ENCODE peak calls at places on chromosomes 7 and 10, in eight cellular contexts. Z is prostate gland, C is A549, L is thoracic aorta, K is cardiac muscle cell, H is HCT116, X is mammary epithelial cell, N is transverse colon. T is an unnamed sample.

GRCh38 chr7:102030696-102031095 is 213.3 kb downstream of the CUX1 start:
- DNase-seq in H (no peak), K (no peak), X (no peak), Z (no peak), L (no peak), N (no peak), C (no peak), T (no peak)

GRCh38 chr7:89837515-89837914 is 316.8 kb upstream of the STEAP1 start:
- DNase-seq in C (no peak), L (no peak), H (no peak), Z (no peak), K (peak; percentile 12), N (no peak), X (peak; percentile 5), T (no peak)

GRCh38 chr10:115921795-115922194 is 351.2 kb downstream of the GFRA1 start:
- DNase-seq in Z (no peak), L (no peak), K (peak; percentile 14), N (no peak), H (no peak), C (no peak), X (peak; percentile 79), T (no peak)

GRCh38 chr7:13904689-13905088 is 84.8 kb downstream of the ETV1 start:
- DNase-seq in C (no peak), Z (no peak), N (no peak), K (peak; percentile 82), H (no peak), X (no peak), L (no peak), T (no peak)

GRCh38 chr7:31071316-31071715 is 19.2 kb downstream of the ADCYAP1R1 start:
- DNase-seq in K (no peak), X (no peak), C (no peak), Z (no peak), L (no peak), H (no peak), N (no peak), T (no peak)

GRCh38 chr7:44694766-44695165 is 53.9 kb upstream of the ZMIZ2 start:
- DNase-seq in X (no peak), L (no peak), H (no peak), N (no peak), C (no peak), Z (no peak), K (no peak), T (no peak)

GRCh38 chr7:104627516-104627915 is 299.1 kb downstream of the LHFPL3 start:
- DNase-seq in C (no peak), Z (no peak), H (no peak), X (peak; percentile 12), N (no peak), K (peak; percentile 35), L (no peak), T (no peak)

GRCh38 chr7:142592231-142592630 is 157.0 kb upstream of the PRSS1 start:
- DNase-seq in X (no peak), L (no peak), N (no peak), K (no peak), C (no peak), Z (no peak), H (no peak), T (no peak)

GRCh38 chr10:86724445-86724844 is 32.0 kb upstream of the BMPR1A start:
- DNase-seq in L (no peak), X (no peak), H (no peak), N (no peak), Z (no peak), K (no peak), C (no peak), T (no peak)

GRCh38 chr10:100803481-100803880 is 58.1 kb downstream of the PAX2 start:
- DNase-seq in N (no peak), Z (no peak), H (no peak), X (no peak), L (no peak), K (no peak), C (no peak), T (no peak)

GRCh38 chr7:94649313-94649924 is 6.5 kb downstream of the SGCE start:
- DNase-seq in X (peak; percentile 66), C (no peak), H (no peak), K (peak; percentile 38), L (no peak), N (no peak), Z (no peak), T (no peak)

GRCh38 chr10:93346712-93347111 is 135.4 kb downstream of the MYOF start:
- DNase-seq in X (no peak), Z (no peak), N (no peak), K (peak; percentile 21), C (no peak), H (no peak), L (no peak), T (no peak)

DNA sequence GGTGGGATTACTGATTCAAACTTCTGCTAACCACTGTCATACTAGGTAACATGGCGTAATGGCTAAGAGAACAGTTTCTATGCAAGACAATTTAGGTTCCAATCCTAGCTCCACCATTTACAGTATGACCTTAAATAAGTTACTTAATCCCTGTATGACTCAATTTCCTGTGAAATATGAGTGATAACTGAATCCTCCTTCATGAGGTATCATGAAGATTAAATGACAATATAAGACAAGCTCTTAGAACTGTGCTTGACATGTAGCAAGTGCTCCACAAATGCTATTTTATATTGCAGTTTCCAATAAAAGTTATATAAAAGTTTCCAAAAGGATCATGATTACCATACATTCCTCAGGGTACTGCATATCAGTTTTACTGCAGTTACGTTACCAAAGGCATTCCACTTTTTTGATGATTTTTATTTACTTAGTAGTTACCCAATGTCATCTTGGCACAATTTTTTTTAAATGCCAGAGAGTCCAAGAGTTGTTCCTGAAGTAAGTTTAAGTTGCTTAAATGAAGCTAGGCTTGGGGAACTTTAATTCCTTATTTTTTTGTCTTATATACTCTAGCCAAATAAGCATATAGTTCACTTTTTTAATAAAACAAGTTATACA is 7.1 kb downstream of the DOCK4 start:
- DNase-seq in K (peak; percentile 56), L (no peak), H (no peak), X (peak; percentile 53), C (no peak), Z (no peak), N (no peak), T (no peak)
- H3K4me1 ChIP-seq in K (peaks cover 4% of the 10 kb centered on the region), L (peaks cover 4% of the 10 kb centered on the region), H (no peaks in the 10 kb centered on the region), X (peaks cover 28% of the 10 kb centered on the region), C (peaks cover 61% of the 10 kb centered on the region), Z (no peaks in the 10 kb centered on the region), N (no peaks in the 10 kb centered on the region), T (no peaks in the 10 kb centered on the region)

DNA sequence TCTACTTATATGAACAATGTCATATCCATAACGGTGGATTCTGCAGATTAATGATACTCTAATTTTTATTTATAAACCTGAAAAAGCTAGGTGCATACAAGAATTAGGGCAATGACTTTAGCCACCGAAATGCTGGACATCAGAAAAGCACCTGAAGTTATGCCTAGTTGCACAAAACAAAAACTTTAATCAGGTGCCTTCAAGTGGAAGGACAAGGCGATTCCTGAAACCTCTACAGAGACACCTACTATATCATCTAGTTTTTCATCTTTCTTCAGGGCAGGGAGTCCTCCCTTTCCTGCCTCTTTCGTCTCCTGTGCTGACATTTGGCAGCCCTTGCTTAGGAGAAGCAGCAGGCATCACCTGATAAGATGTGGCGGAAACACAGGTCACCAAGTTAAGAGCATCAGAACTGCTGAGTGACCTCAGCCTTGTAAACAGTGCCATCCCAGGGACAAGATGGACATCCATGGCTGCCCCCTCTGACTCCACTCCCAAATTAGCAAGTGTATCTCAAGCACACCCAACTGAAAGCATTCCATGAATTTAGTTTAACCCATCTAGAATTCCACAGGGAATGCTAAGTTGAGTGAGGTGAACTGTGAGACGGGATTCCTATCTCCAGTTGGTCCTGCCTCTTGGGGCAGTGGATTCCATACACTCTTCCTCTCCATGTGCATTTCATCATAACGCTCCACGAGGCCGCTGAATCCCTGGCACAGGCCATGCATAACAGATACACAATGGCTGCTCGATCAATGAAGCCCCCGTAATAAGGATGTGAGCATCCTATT is 5.8 kb downstream of the ITPRIP start:
- DNase-seq in H (no peak), Z (no peak), X (no peak), N (no peak), C (no peak), K (peak; percentile 59), L (no peak), T (no peak)
- H3K27ac ChIP-seq in H (peak overlapping the region; percentile 87), Z (peak overlapping the region; percentile 96), X (peak overlapping the region; percentile 98), N (peak overlapping the region; percentile 90), C (peak overlapping the region; percentile 97), K (peak overlapping the region; percentile 84), L (peak overlapping the region; percentile 86), T (peak overlapping the region; percentile 80)

GRCh38 chr7:41699532-41699931 is 3.4 kb downstream of the INHBA start:
- DNase-seq in N (no peak), H (no peak), C (no peak), L (no peak), Z (no peak), X (no peak), K (peak; percentile 50), T (no peak)

GRCh38 chr7:41700044-41700471 is 2.8 kb downstream of the INHBA start:
- DNase-seq in C (no peak), H (no peak), Z (no peak), N (no peak), K (peak; percentile 25), X (no peak), L (no peak), T (no peak)

GRCh38 chr7:41696323-41696916 is 6.5 kb downstream of the INHBA start:
- DNase-seq in H (peak; percentile 39), X (peak; percentile 85), L (no peak), K (peak; percentile 90), C (peak; percentile 58), Z (peak; percentile 74), N (peak; percentile 70), T (peak; percentile 86)

GRCh38 chr7:41698114-41698513 is 4.8 kb downstream of the INHBA start:
- DNase-seq in X (no peak), K (no peak), N (no peak), Z (no peak), H (no peak), L (no peak), C (no peak), T (no peak)

GRCh38 chr7:41698726-41699125 is 4.2 kb downstream of the INHBA start:
- DNase-seq in X (peak; percentile 83), L (no peak), K (peak; percentile 35), C (no peak), H (no peak), N (no peak), Z (peak; percentile 64), T (no peak)
- H3K4me3 ChIP-seq in X (peak overlapping the region; percentile 89), L (peak overlapping the region; percentile 72), K (peak overlapping the region; percentile 39), C (no peak overlapping the region), H (no peak overlapping the region), N (no peak overlapping the region), Z (peak overlapping the region; percentile 22), T (peak overlapping the region; percentile 72)

DNA sequence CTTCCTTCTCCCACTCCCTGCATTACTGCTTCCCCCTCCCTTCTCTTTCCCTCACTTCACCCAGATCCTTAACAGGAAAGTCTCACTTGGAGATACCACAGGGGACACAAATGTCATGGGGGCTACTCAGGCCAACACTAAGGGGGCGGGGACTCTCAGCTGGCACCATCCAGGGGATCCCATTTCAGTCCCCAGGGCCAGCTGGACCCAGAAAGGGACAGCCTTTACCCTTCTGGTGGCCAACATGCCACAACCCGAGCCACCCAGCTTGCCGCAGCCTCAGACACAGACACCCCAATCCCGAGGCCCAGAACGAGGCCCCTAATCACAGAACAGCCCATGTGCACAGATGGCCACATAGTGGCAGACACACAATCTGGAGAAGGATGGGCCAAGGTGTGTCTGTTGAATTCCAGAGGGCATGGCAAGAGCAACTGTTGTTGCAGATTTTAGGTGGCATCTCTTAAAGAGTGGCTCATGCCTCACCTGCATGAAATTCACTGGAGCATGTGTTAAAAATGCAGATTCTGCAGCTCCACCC is 5.6 kb downstream of the CAMK2G start:
- DNase-seq in K (no peak), L (no peak), N (no peak), H (no peak), C (no peak), X (no peak), Z (no peak), T (no peak)
- H3K4me1 ChIP-seq in K (peaks cover 28% of the 10 kb centered on the region), L (peaks cover 62% of the 10 kb centered on the region), N (peaks cover 72% of the 10 kb centered on the region), H (peaks cover 3% of the 10 kb centered on the region), C (peaks cover 18% of the 10 kb centered on the region), X (peaks cover 13% of the 10 kb centered on the region), Z (peaks cover 9% of the 10 kb centered on the region), T (no peaks in the 10 kb centered on the region)